ENCODE peak calls at places on chromosomes 3 and 15, in five cellular contexts. F is GM23338, D is IMR-90, L is GM10248, B is epithelial cell of esophagus. Y is an unnamed sample.

GRCh38 chr3:52721002-52721741 is 15.3 kb downstream of the SPCS1 start:
- DNase-seq in F (no peak), D (no peak), L (no peak), B (no peak), Y (peak; percentile 29)

GRCh38 chr3:72754582-72754981 is 93.7 kb downstream of the SHQ1 start:
- DNase-seq in F (no peak), D (no peak), L (no peak), B (peak; percentile 92), Y (no peak)

GRCh38 chr3:126415661-126416591 is 21.2 kb downstream of the CFAP100 start:
- DNase-seq in F (peak; percentile 30), D (no peak), L (no peak), B (no peak), Y (no peak)

GRCh38 chr3:2921903-2922302 is 188.3 kb downstream of the IL5RA start:
- DNase-seq in F (peak; percentile 38), D (no peak), L (peak; percentile 32), B (peak; percentile 2), Y (peak; percentile 62)

GRCh38 chr3:96200897-96201296 is 613.5 kb upstream of the EPHA6 start:
- DNase-seq in F (no peak), D (no peak), L (no peak), B (no peak), Y (no peak)

GRCh38 chr3:106332884-106333283 is 464.1 kb upstream of the CBLB start:
- DNase-seq in F (peak; percentile 24), D (peak; percentile 10), L (no peak), B (peak; percentile 82), Y (no peak)

GRCh38 chr3:14689247-14689980 is 14.5 kb downstream of the C3orf20 start:
- DNase-seq in F (no peak), D (no peak), L (peak; percentile 44), B (no peak), Y (peak; percentile 42)

GRCh38 chr3:60775956-60776355 is 475.3 kb downstream of the FHIT start:
- DNase-seq in F (no peak), D (no peak), L (no peak), B (peak; percentile 33), Y (no peak)

GRCh38 chr3:155131104-155131503 is 51.0 kb downstream of the MME start:
- DNase-seq in F (no peak), D (peak; percentile 92), L (peak; percentile 9), B (peak; percentile 97), Y (peak; percentile 30)

GRCh38 chr3:38315488-38316230 is 30.9 kb upstream of the XYLB start:
- DNase-seq in F (no peak), D (no peak), L (no peak), B (no peak), Y (no peak)

GRCh38 chr3:9778102-9778501 is 8.4 kb upstream of the CAMK1 start:
- DNase-seq in F (no peak), D (peak; percentile 82), L (peak; percentile 49), B (peak; percentile 77), Y (peak; percentile 44)

GRCh38 chr3:136664771-136665170 is 87.4 kb downstream of the STAG1 start:
- DNase-seq in F (no peak), D (peak; percentile 16), L (no peak), B (no peak), Y (no peak)

GRCh38 chr15:94086360-94086759 is 145.0 kb upstream of the MCTP2 start:
- DNase-seq in F (no peak), D (peak; percentile 31), L (no peak), B (peak; percentile 18), Y (no peak)

GRCh38 chr3:68919000-68919399 is 13.3 kb downstream of the TAFA4 start:
- DNase-seq in F (peak; percentile 79), D (peak; percentile 7), L (no peak), B (peak; percentile 37), Y (no peak)

GRCh38 chr15:71790081-71790480 is 20.3 kb upstream of the NR2E3 start:
- DNase-seq in F (no peak), D (peak; percentile 41), L (no peak), B (peak; percentile 85), Y (no peak)

GRCh38 chr15:43230640-43231115 is 9.9 kb upstream of the EPB42 start:
- DNase-seq in F (no peak), D (no peak), L (no peak), B (no peak), Y (no peak)

GRCh38 chr3:150073513-150073912 is 102.8 kb upstream of the PFN2 start:
- DNase-seq in F (no peak), D (no peak), L (no peak), B (peak; percentile 85), Y (no peak)

GRCh38 chr15:99073008-99073714 is 31.7 kb upstream of the SYNM start:
- DNase-seq in F (peak; percentile 9), D (peak; percentile 5), L (no peak), B (no peak), Y (no peak)

GRCh38 chr3:103712320-103713008 is 1277.6 kb downstream of the ZPLD1 start:
- DNase-seq in F (peak; percentile 1), D (peak; percentile 17), L (no peak), B (peak; percentile 83), Y (no peak)

GRCh38 chr3:26712211-26713026 is 89.8 kb downstream of the LRRC3B start:
- DNase-seq in F (peak; percentile 89), D (peak; percentile 1), L (peak; percentile 40), B (peak; percentile 50), Y (peak; percentile 30)
- TF ChIP-seq CTCF in F (peak; percentile 88), D (peak; percentile 29), L (peak; percentile 53), B (peak; percentile 63), Y (peak; percentile 67)

GRCh38 chr3:153028336-153028735 is 133.7 kb upstream of the RAP2B start:
- DNase-seq in F (no peak), D (peak; percentile 48), L (no peak), B (no peak), Y (no peak)

GRCh38 chr3:153023896-153024295 is 138.1 kb upstream of the RAP2B start:
- DNase-seq in F (no peak), D (no peak), L (no peak), B (no peak), Y (no peak)

GRCh38 chr3:153029350-153029749 is 132.7 kb upstream of the RAP2B start:
- DNase-seq in F (no peak), D (peak; percentile 91), L (no peak), B (peak; percentile 73), Y (no peak)

DNA sequence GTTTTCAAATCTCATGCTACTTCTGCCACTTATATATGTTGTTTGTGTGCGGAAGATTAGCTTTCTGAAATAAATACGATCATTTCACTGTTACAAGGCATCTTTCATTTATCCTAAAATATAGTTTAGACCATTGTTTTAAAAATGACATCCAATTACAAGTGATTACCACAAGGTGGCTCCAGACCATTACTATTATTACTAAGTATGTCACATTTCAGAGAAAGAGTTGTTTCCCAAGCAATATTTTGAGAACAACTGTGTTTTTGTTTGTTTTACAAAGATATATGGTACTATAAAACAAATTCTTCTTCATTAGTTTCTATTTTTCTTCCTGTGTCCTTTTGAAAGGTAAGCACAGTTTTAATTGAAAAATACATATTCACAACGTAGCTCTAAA is 136.0 kb upstream of the RAP2B start:
- DNase-seq in F (peak; percentile 71), D (peak; percentile 52), L (no peak), B (peak; percentile 57), Y (peak; percentile 24)
- TF ChIP-seq CTCF in F (peak; percentile 85), D (peak; percentile 79), L (peak; percentile 51), B (peak; percentile 40), Y (peak; percentile 64)

GRCh38 chr3:119380697-119381096 is 82.7 kb downstream of the TMEM39A start:
- DNase-seq in F (no peak), D (peak; percentile 11), L (no peak), B (peak; percentile 11), Y (no peak)
- TF ChIP-seq CTCF in F (no peak), D (no peak), L (no peak), B (peak; percentile 29), Y (no peak)

DNA sequence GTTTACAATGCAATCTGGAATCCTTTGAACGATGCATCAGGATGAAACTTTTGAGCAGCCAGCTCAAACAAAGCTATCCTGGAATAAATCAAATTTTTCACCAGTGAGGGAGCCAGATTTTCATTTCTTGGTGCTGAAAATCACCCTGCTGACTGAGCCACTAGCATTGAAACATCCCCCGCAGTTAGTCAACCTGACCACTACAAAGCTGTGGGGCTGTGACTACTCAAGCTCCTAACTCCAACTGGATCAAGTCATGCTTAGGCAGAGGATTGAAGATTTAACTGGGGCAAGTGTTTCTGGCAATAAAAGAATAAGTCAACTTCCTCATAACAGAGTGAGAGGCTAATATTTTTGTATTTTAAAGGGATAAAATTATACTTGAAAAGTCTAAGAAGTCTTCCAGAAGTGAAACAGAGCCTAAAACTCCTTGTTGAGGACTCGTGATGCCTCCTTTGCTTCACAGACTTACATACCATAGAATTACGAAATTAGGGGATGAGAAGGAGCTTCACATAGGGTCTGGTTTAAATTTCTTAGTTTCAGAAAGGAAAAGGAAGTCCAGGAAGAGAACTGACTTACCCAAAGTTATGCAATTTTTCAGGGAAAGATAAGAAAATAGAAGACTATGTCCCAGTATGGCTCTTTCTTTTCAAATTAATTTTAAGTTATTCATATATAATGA is 177.8 kb downstream of the SERPINI1 start:
- DNase-seq in F (peak; percentile 77), D (peak; percentile 3), L (no peak), B (peak; percentile 16), Y (no peak)
- TF ChIP-seq CTCF in F (peak; percentile 26), D (no peak), L (no peak), B (no peak), Y (no peak)

DNA sequence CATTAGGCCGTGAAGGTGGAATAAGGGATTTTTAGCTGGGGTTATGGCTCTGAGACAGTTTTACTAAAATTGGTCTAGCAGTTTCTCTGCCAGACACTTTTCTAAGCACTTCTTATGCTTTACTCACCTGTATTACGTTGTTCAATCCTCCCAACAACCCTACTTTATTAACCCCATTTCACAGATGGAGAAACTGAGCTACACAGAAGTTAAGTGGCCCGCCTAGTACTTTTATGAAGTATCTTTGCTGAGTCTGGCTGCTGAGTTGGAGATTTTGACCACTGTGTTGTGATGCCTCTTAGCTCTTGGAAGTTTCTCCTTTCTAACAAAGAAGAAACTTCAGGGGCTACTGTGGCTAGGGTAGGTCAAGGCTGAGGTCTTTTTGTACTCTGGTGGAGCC is 11.5 kb downstream of the LIMD1 start:
- DNase-seq in F (no peak), D (no peak), L (no peak), B (no peak), Y (no peak)
- TF ChIP-seq CTCF in F (no peak), D (no peak), L (no peak), B (no peak), Y (no peak)

Y was measured in GM13977.